ENCODE peak calls at places on chromosomes 2 and 18, in six cellular contexts. One of them, this sample, is unnamed.

GRCh38 chr2:113117594-113118262 is 9.7 kb upstream of the IL1RN start:
- DNase-seq in AG20443: peak; percentile 93
- DNase-seq in ELR: peak; percentile 23
- DNase-seq in retina: no peak
- DNase-seq in NCI-H1694 treated with DMSO at 0.1 percent for 48 hours: no peak
- DNase-seq in mammary epithelial cell: peak; percentile 100
- DNase-seq in this sample: no peak

GRCh38 chr2:1742300-1742679 is 2.0 kb downstream of the PXDN start:
- DNase-seq in AG20443: no peak
- DNase-seq in ELR: no peak
- DNase-seq in retina: no peak
- DNase-seq in NCI-H1694 treated with DMSO at 0.1 percent for 48 hours: no peak
- DNase-seq in mammary epithelial cell: no peak
- DNase-seq in this sample: no peak

GRCh38 chr2:74764429-74765272 is 69.3 kb upstream of the HK2 start:
- DNase-seq in AG20443: no peak
- DNase-seq in ELR: no peak
- DNase-seq in retina: no peak
- DNase-seq in NCI-H1694 treated with DMSO at 0.1 percent for 48 hours: no peak
- DNase-seq in mammary epithelial cell: no peak
- DNase-seq in this sample: no peak

GRCh38 chr2:41414486-41415230 is 633.2 kb upstream of the PKDCC start:
- DNase-seq in AG20443: peak; percentile 44
- DNase-seq in ELR: peak; percentile 59
- DNase-seq in retina: no peak
- DNase-seq in NCI-H1694 treated with DMSO at 0.1 percent for 48 hours: peak; percentile 37
- DNase-seq in mammary epithelial cell: peak; percentile 40
- DNase-seq in this sample: no peak

GRCh38 chr2:134235771-134236170 is 18.1 kb upstream of the MGAT5 start:
- DNase-seq in AG20443: peak; percentile 32
- DNase-seq in ELR: peak; percentile 17
- DNase-seq in retina: no peak
- DNase-seq in NCI-H1694 treated with DMSO at 0.1 percent for 48 hours: no peak
- DNase-seq in mammary epithelial cell: no peak
- DNase-seq in this sample: no peak

GRCh38 chr2:26542194-26542455 is 64.2 kb upstream of the OTOF start:
- DNase-seq in AG20443: no peak
- DNase-seq in ELR: no peak
- DNase-seq in retina: no peak
- DNase-seq in NCI-H1694 treated with DMSO at 0.1 percent for 48 hours: no peak
- DNase-seq in mammary epithelial cell: no peak
- DNase-seq in this sample: no peak

GRCh38 chr2:88853403-88853790 is 161.9 kb downstream of the RPIA start:
- DNase-seq in AG20443: no peak
- DNase-seq in ELR: no peak
- DNase-seq in retina: no peak
- DNase-seq in NCI-H1694 treated with DMSO at 0.1 percent for 48 hours: no peak
- DNase-seq in mammary epithelial cell: no peak
- DNase-seq in this sample: no peak

GRCh38 chr2:74261204-74261864 is 62.9 kb downstream of the MTHFD2 start:
- DNase-seq in AG20443: peak; percentile 68
- DNase-seq in ELR: peak; percentile 54
- DNase-seq in retina: no peak
- DNase-seq in NCI-H1694 treated with DMSO at 0.1 percent for 48 hours: peak; percentile 51
- DNase-seq in mammary epithelial cell: peak; percentile 28
- DNase-seq in this sample: peak; percentile 21

GRCh38 chr18:45687617-45688016 is 36.4 kb upstream of the SLC14A1 start:
- DNase-seq in AG20443: no peak
- DNase-seq in ELR: no peak
- DNase-seq in retina: peak; percentile 18
- DNase-seq in NCI-H1694 treated with DMSO at 0.1 percent for 48 hours: no peak
- DNase-seq in mammary epithelial cell: no peak
- DNase-seq in this sample: no peak

GRCh38 chr18:59783138-59783537 is 85.9 kb upstream of the CCBE1 start:
- DNase-seq in AG20443: peak; percentile 65
- DNase-seq in ELR: peak; percentile 92
- DNase-seq in retina: peak; percentile 27
- DNase-seq in NCI-H1694 treated with DMSO at 0.1 percent for 48 hours: peak; percentile 28
- DNase-seq in mammary epithelial cell: peak; percentile 47
- DNase-seq in this sample: no peak

GRCh38 chr2:149562304-149562703 is 25.3 kb downstream of the MMADHC start:
- DNase-seq in AG20443: peak; percentile 26
- DNase-seq in ELR: peak; percentile 54
- DNase-seq in retina: peak; percentile 3
- DNase-seq in NCI-H1694 treated with DMSO at 0.1 percent for 48 hours: no peak
- DNase-seq in mammary epithelial cell: no peak
- DNase-seq in this sample: no peak

GRCh38 chr2:30948857-30949256 is 141.6 kb upstream of the CAPN13 start:
- DNase-seq in AG20443: no peak
- DNase-seq in ELR: no peak
- DNase-seq in retina: no peak
- DNase-seq in NCI-H1694 treated with DMSO at 0.1 percent for 48 hours: no peak
- DNase-seq in mammary epithelial cell: no peak
- DNase-seq in this sample: no peak

GRCh38 chr18:44996261-44996660 is 315.6 kb downstream of the SETBP1 start:
- DNase-seq in AG20443: no peak
- DNase-seq in ELR: no peak
- DNase-seq in retina: no peak
- DNase-seq in NCI-H1694 treated with DMSO at 0.1 percent for 48 hours: no peak
- DNase-seq in mammary epithelial cell: no peak
- DNase-seq in this sample: no peak